ENCODE peak calls at places on chromosomes 1 and 21, in ten cellular contexts. One of them, this sample, is unnamed.

GRCh38 chr1:192579319-192579738 is 3.8 kb downstream of the RGS1 start:
- DNase-seq in astrocyte of the spinal cord: peak
- DNase-seq in Right ventricle myocardium superior: no peak
- DNase-seq in AG20443: no peak
- DNase-seq in stimulated activated CD8-positive, alpha-beta memory T cell treated with anti-CD3 and anti-CD28 coated beads, Interleukin-12 subunit alpha, Interleukin-12 subunit beta, amount 100 ng/mL, for 1 hour: no peak
- DNase-seq in HAP-1: no peak
- DNase-seq in NCI-H510A treated with DMSO at 0.1 percent for 48 hours: no peak
- DNase-seq in activated T-cell treated with anti-CD3 and anti-CD28 coated beads, Interleukin-2, amount 50 U/mL, for 72 hours: no peak
- DNase-seq in OCI-LY7: no peak
- DNase-seq in activated CD8-positive, alpha-beta memory T cell treated with anti-CD3 and anti-CD28 coated beads for 1 hour: no peak
- DNase-seq in this sample: no peak

GRCh38 chr1:153430166-153430553 is 13.8 kb downstream of the S100A7A start:
- DNase-seq in AG20443: no peak
- DNase-seq in astrocyte of the spinal cord: no peak
- DNase-seq in activated T-cell treated with anti-CD3 and anti-CD28 coated beads, Interleukin-2, amount 50 U/mL, for 72 hours: no peak
- DNase-seq in NCI-H510A treated with DMSO at 0.1 percent for 48 hours: no peak
- DNase-seq in activated CD8-positive, alpha-beta memory T cell treated with anti-CD3 and anti-CD28 coated beads for 1 hour: no peak
- DNase-seq in Right ventricle myocardium superior: no peak
- DNase-seq in HAP-1: no peak
- DNase-seq in stimulated activated CD8-positive, alpha-beta memory T cell treated with anti-CD3 and anti-CD28 coated beads, Interleukin-12 subunit alpha, Interleukin-12 subunit beta, amount 100 ng/mL, for 1 hour: no peak
- DNase-seq in OCI-LY7: no peak
- DNase-seq in this sample: no peak

GRCh38 chr1:247923941-247924340 is 748 bp upstream of the OR2AJ1 start:
- DNase-seq in activated T-cell treated with anti-CD3 and anti-CD28 coated beads, Interleukin-2, amount 50 U/mL, for 72 hours: no peak
- DNase-seq in Right ventricle myocardium superior: no peak
- DNase-seq in stimulated activated CD8-positive, alpha-beta memory T cell treated with anti-CD3 and anti-CD28 coated beads, Interleukin-12 subunit alpha, Interleukin-12 subunit beta, amount 100 ng/mL, for 1 hour: no peak
- DNase-seq in HAP-1: no peak
- DNase-seq in AG20443: no peak
- DNase-seq in NCI-H510A treated with DMSO at 0.1 percent for 48 hours: no peak
- DNase-seq in activated CD8-positive, alpha-beta memory T cell treated with anti-CD3 and anti-CD28 coated beads for 1 hour: no peak
- DNase-seq in OCI-LY7: no peak
- DNase-seq in astrocyte of the spinal cord: no peak
- DNase-seq in this sample: no peak

GRCh38 chr1:244653439-244654283 is 735 bp downstream of the DESI2 start:
- DNase-seq in stimulated activated CD8-positive, alpha-beta memory T cell treated with anti-CD3 and anti-CD28 coated beads, Interleukin-12 subunit alpha, Interleukin-12 subunit beta, amount 100 ng/mL, for 1 hour: no peak
- DNase-seq in NCI-H510A treated with DMSO at 0.1 percent for 48 hours: no peak
- DNase-seq in astrocyte of the spinal cord: peak
- DNase-seq in Right ventricle myocardium superior: no peak
- DNase-seq in activated T-cell treated with anti-CD3 and anti-CD28 coated beads, Interleukin-2, amount 50 U/mL, for 72 hours: no peak
- DNase-seq in AG20443: no peak
- DNase-seq in activated CD8-positive, alpha-beta memory T cell treated with anti-CD3 and anti-CD28 coated beads for 1 hour: no peak
- DNase-seq in OCI-LY7: peak
- DNase-seq in HAP-1: peak
- DNase-seq in this sample: no peak

GRCh38 chr1:180912801-180913616 is at the start of gene KIAA1614:
- DNase-seq in NCI-H510A treated with DMSO at 0.1 percent for 48 hours: no peak
- DNase-seq in stimulated activated CD8-positive, alpha-beta memory T cell treated with anti-CD3 and anti-CD28 coated beads, Interleukin-12 subunit alpha, Interleukin-12 subunit beta, amount 100 ng/mL, for 1 hour: no peak
- DNase-seq in activated T-cell treated with anti-CD3 and anti-CD28 coated beads, Interleukin-2, amount 50 U/mL, for 72 hours: no peak
- DNase-seq in Right ventricle myocardium superior: peak
- DNase-seq in AG20443: peak
- DNase-seq in activated CD8-positive, alpha-beta memory T cell treated with anti-CD3 and anti-CD28 coated beads for 1 hour: no peak
- DNase-seq in HAP-1: peak
- DNase-seq in OCI-LY7: no peak
- DNase-seq in astrocyte of the spinal cord: peak
- DNase-seq in this sample: peak

GRCh38 chr1:241550318-241550717 is 18.1 kb downstream of the KMO start:
- DNase-seq in activated T-cell treated with anti-CD3 and anti-CD28 coated beads, Interleukin-2, amount 50 U/mL, for 72 hours: no peak
- DNase-seq in HAP-1: no peak
- DNase-seq in stimulated activated CD8-positive, alpha-beta memory T cell treated with anti-CD3 and anti-CD28 coated beads, Interleukin-12 subunit alpha, Interleukin-12 subunit beta, amount 100 ng/mL, for 1 hour: no peak
- DNase-seq in activated CD8-positive, alpha-beta memory T cell treated with anti-CD3 and anti-CD28 coated beads for 1 hour: no peak
- DNase-seq in OCI-LY7: no peak
- DNase-seq in AG20443: no peak
- DNase-seq in Right ventricle myocardium superior: no peak
- DNase-seq in astrocyte of the spinal cord: no peak
- DNase-seq in NCI-H510A treated with DMSO at 0.1 percent for 48 hours: no peak
- DNase-seq in this sample: no peak

GRCh38 chr1:61743716-61744620 is 1.7 kb downstream of the PATJ start:
- DNase-seq in astrocyte of the spinal cord: no peak
- DNase-seq in stimulated activated CD8-positive, alpha-beta memory T cell treated with anti-CD3 and anti-CD28 coated beads, Interleukin-12 subunit alpha, Interleukin-12 subunit beta, amount 100 ng/mL, for 1 hour: no peak
- DNase-seq in OCI-LY7: no peak
- DNase-seq in HAP-1: no peak
- DNase-seq in NCI-H510A treated with DMSO at 0.1 percent for 48 hours: no peak
- DNase-seq in activated T-cell treated with anti-CD3 and anti-CD28 coated beads, Interleukin-2, amount 50 U/mL, for 72 hours: no peak
- DNase-seq in AG20443: no peak
- DNase-seq in Right ventricle myocardium superior: no peak
- DNase-seq in activated CD8-positive, alpha-beta memory T cell treated with anti-CD3 and anti-CD28 coated beads for 1 hour: no peak
- DNase-seq in this sample: no peak

GRCh38 chr1:116881879-116882520 is 27.7 kb upstream of the PTGFRN start:
- DNase-seq in activated CD8-positive, alpha-beta memory T cell treated with anti-CD3 and anti-CD28 coated beads for 1 hour: no peak
- DNase-seq in HAP-1: peak
- DNase-seq in activated T-cell treated with anti-CD3 and anti-CD28 coated beads, Interleukin-2, amount 50 U/mL, for 72 hours: peak
- DNase-seq in NCI-H510A treated with DMSO at 0.1 percent for 48 hours: peak
- DNase-seq in AG20443: peak
- DNase-seq in Right ventricle myocardium superior: peak
- DNase-seq in OCI-LY7: peak
- DNase-seq in astrocyte of the spinal cord: peak
- DNase-seq in stimulated activated CD8-positive, alpha-beta memory T cell treated with anti-CD3 and anti-CD28 coated beads, Interleukin-12 subunit alpha, Interleukin-12 subunit beta, amount 100 ng/mL, for 1 hour: no peak
- DNase-seq in this sample: peak

GRCh38 chr21:46144464-46145070 is 10.8 kb downstream of the FTCD start:
- DNase-seq in astrocyte of the spinal cord: no peak
- DNase-seq in Right ventricle myocardium superior: peak
- DNase-seq in activated CD8-positive, alpha-beta memory T cell treated with anti-CD3 and anti-CD28 coated beads for 1 hour: no peak
- DNase-seq in NCI-H510A treated with DMSO at 0.1 percent for 48 hours: no peak
- DNase-seq in stimulated activated CD8-positive, alpha-beta memory T cell treated with anti-CD3 and anti-CD28 coated beads, Interleukin-12 subunit alpha, Interleukin-12 subunit beta, amount 100 ng/mL, for 1 hour: no peak
- DNase-seq in HAP-1: no peak
- DNase-seq in AG20443: no peak
- DNase-seq in activated T-cell treated with anti-CD3 and anti-CD28 coated beads, Interleukin-2, amount 50 U/mL, for 72 hours: no peak
- DNase-seq in OCI-LY7: no peak
- DNase-seq in this sample: no peak

GRCh38 chr1:190649553-190649952 is 171.9 kb upstream of the BRINP3 start:
- DNase-seq in NCI-H510A treated with DMSO at 0.1 percent for 48 hours: no peak
- DNase-seq in astrocyte of the spinal cord: no peak
- DNase-seq in Right ventricle myocardium superior: no peak
- DNase-seq in OCI-LY7: no peak
- DNase-seq in activated T-cell treated with anti-CD3 and anti-CD28 coated beads, Interleukin-2, amount 50 U/mL, for 72 hours: no peak
- DNase-seq in activated CD8-positive, alpha-beta memory T cell treated with anti-CD3 and anti-CD28 coated beads for 1 hour: no peak
- DNase-seq in stimulated activated CD8-positive, alpha-beta memory T cell treated with anti-CD3 and anti-CD28 coated beads, Interleukin-12 subunit alpha, Interleukin-12 subunit beta, amount 100 ng/mL, for 1 hour: no peak
- DNase-seq in AG20443: no peak
- DNase-seq in HAP-1: no peak
- DNase-seq in this sample: no peak

GRCh38 chr1:31927661-31927980 is 10.5 kb downstream of the PTP4A2 start:
- DNase-seq in activated CD8-positive, alpha-beta memory T cell treated with anti-CD3 and anti-CD28 coated beads for 1 hour: no peak
- DNase-seq in AG20443: no peak
- DNase-seq in NCI-H510A treated with DMSO at 0.1 percent for 48 hours: no peak
- DNase-seq in HAP-1: no peak
- DNase-seq in Right ventricle myocardium superior: no peak
- DNase-seq in astrocyte of the spinal cord: no peak
- DNase-seq in activated T-cell treated with anti-CD3 and anti-CD28 coated beads, Interleukin-2, amount 50 U/mL, for 72 hours: no peak
- DNase-seq in stimulated activated CD8-positive, alpha-beta memory T cell treated with anti-CD3 and anti-CD28 coated beads, Interleukin-12 subunit alpha, Interleukin-12 subunit beta, amount 100 ng/mL, for 1 hour: no peak
- DNase-seq in OCI-LY7: no peak
- DNase-seq in this sample: no peak

GRCh38 chr1:64505232-64505943 is 35.5 kb downstream of the CACHD1 start:
- DNase-seq in OCI-LY7: no peak
- DNase-seq in stimulated activated CD8-positive, alpha-beta memory T cell treated with anti-CD3 and anti-CD28 coated beads, Interleukin-12 subunit alpha, Interleukin-12 subunit beta, amount 100 ng/mL, for 1 hour: no peak
- DNase-seq in Right ventricle myocardium superior: peak
- DNase-seq in activated CD8-positive, alpha-beta memory T cell treated with anti-CD3 and anti-CD28 coated beads for 1 hour: peak
- DNase-seq in astrocyte of the spinal cord: no peak
- DNase-seq in AG20443: peak
- DNase-seq in HAP-1: no peak
- DNase-seq in NCI-H510A treated with DMSO at 0.1 percent for 48 hours: peak
- DNase-seq in activated T-cell treated with anti-CD3 and anti-CD28 coated beads, Interleukin-2, amount 50 U/mL, for 72 hours: peak
- DNase-seq in this sample: no peak

GRCh38 chr1:108504447-108504846 is 54.3 kb downstream of the NBPF6 start:
- DNase-seq in activated T-cell treated with anti-CD3 and anti-CD28 coated beads, Interleukin-2, amount 50 U/mL, for 72 hours: peak
- DNase-seq in NCI-H510A treated with DMSO at 0.1 percent for 48 hours: no peak
- DNase-seq in HAP-1: no peak
- DNase-seq in activated CD8-positive, alpha-beta memory T cell treated with anti-CD3 and anti-CD28 coated beads for 1 hour: no peak
- DNase-seq in stimulated activated CD8-positive, alpha-beta memory T cell treated with anti-CD3 and anti-CD28 coated beads, Interleukin-12 subunit alpha, Interleukin-12 subunit beta, amount 100 ng/mL, for 1 hour: no peak
- DNase-seq in Right ventricle myocardium superior: no peak
- DNase-seq in AG20443: no peak
- DNase-seq in astrocyte of the spinal cord: no peak
- DNase-seq in OCI-LY7: no peak
- DNase-seq in this sample: no peak

GRCh38 chr1:85328713-85329376 is 52.4 kb upstream of the BCL10 start:
- DNase-seq in Right ventricle myocardium superior: no peak
- DNase-seq in astrocyte of the spinal cord: peak
- DNase-seq in activated CD8-positive, alpha-beta memory T cell treated with anti-CD3 and anti-CD28 coated beads for 1 hour: no peak
- DNase-seq in AG20443: peak
- DNase-seq in activated T-cell treated with anti-CD3 and anti-CD28 coated beads, Interleukin-2, amount 50 U/mL, for 72 hours: no peak
- DNase-seq in stimulated activated CD8-positive, alpha-beta memory T cell treated with anti-CD3 and anti-CD28 coated beads, Interleukin-12 subunit alpha, Interleukin-12 subunit beta, amount 100 ng/mL, for 1 hour: no peak
- DNase-seq in NCI-H510A treated with DMSO at 0.1 percent for 48 hours: no peak
- DNase-seq in OCI-LY7: no peak
- DNase-seq in HAP-1: peak
- DNase-seq in this sample: no peak

GRCh38 chr1:1943834-1944570 is 24.9 kb upstream of the TMEM52 start:
- DNase-seq in OCI-LY7: peak
- DNase-seq in astrocyte of the spinal cord: no peak
- DNase-seq in Right ventricle myocardium superior: peak
- DNase-seq in NCI-H510A treated with DMSO at 0.1 percent for 48 hours: peak
- DNase-seq in HAP-1: peak
- DNase-seq in activated T-cell treated with anti-CD3 and anti-CD28 coated beads, Interleukin-2, amount 50 U/mL, for 72 hours: peak
- DNase-seq in activated CD8-positive, alpha-beta memory T cell treated with anti-CD3 and anti-CD28 coated beads for 1 hour: peak
- DNase-seq in stimulated activated CD8-positive, alpha-beta memory T cell treated with anti-CD3 and anti-CD28 coated beads, Interleukin-12 subunit alpha, Interleukin-12 subunit beta, amount 100 ng/mL, for 1 hour: peak
- DNase-seq in AG20443: peak
- DNase-seq in this sample: peak

GRCh38 chr1:55049271-55049913 is 10.0 kb downstream of the PCSK9 start:
- DNase-seq in Right ventricle myocardium superior: no peak
- DNase-seq in stimulated activated CD8-positive, alpha-beta memory T cell treated with anti-CD3 and anti-CD28 coated beads, Interleukin-12 subunit alpha, Interleukin-12 subunit beta, amount 100 ng/mL, for 1 hour: no peak
- DNase-seq in AG20443: no peak
- DNase-seq in OCI-LY7: no peak
- DNase-seq in activated CD8-positive, alpha-beta memory T cell treated with anti-CD3 and anti-CD28 coated beads for 1 hour: no peak
- DNase-seq in astrocyte of the spinal cord: no peak
- DNase-seq in NCI-H510A treated with DMSO at 0.1 percent for 48 hours: no peak
- DNase-seq in HAP-1: no peak
- DNase-seq in activated T-cell treated with anti-CD3 and anti-CD28 coated beads, Interleukin-2, amount 50 U/mL, for 72 hours: no peak
- DNase-seq in this sample: no peak

GRCh38 chr21:45142916-45143315 is 68.5 kb downstream of the ADARB1 start:
- DNase-seq in NCI-H510A treated with DMSO at 0.1 percent for 48 hours: no peak
- DNase-seq in HAP-1: no peak
- DNase-seq in AG20443: no peak
- DNase-seq in OCI-LY7: no peak
- DNase-seq in activated CD8-positive, alpha-beta memory T cell treated with anti-CD3 and anti-CD28 coated beads for 1 hour: no peak
- DNase-seq in Right ventricle myocardium superior: no peak
- DNase-seq in astrocyte of the spinal cord: no peak
- DNase-seq in stimulated activated CD8-positive, alpha-beta memory T cell treated with anti-CD3 and anti-CD28 coated beads, Interleukin-12 subunit alpha, Interleukin-12 subunit beta, amount 100 ng/mL, for 1 hour: no peak
- DNase-seq in activated T-cell treated with anti-CD3 and anti-CD28 coated beads, Interleukin-2, amount 50 U/mL, for 72 hours: no peak
- DNase-seq in this sample: no peak

GRCh38 chr1:87794788-87795614 is 466.3 kb downstream of the LMO4 start:
- DNase-seq in stimulated activated CD8-positive, alpha-beta memory T cell treated with anti-CD3 and anti-CD28 coated beads, Interleukin-12 subunit alpha, Interleukin-12 subunit beta, amount 100 ng/mL, for 1 hour: no peak
- DNase-seq in activated CD8-positive, alpha-beta memory T cell treated with anti-CD3 and anti-CD28 coated beads for 1 hour: no peak
- DNase-seq in astrocyte of the spinal cord: peak
- DNase-seq in HAP-1: no peak
- DNase-seq in NCI-H510A treated with DMSO at 0.1 percent for 48 hours: no peak
- DNase-seq in OCI-LY7: no peak
- DNase-seq in activated T-cell treated with anti-CD3 and anti-CD28 coated beads, Interleukin-2, amount 50 U/mL, for 72 hours: no peak
- DNase-seq in AG20443: peak
- DNase-seq in Right ventricle myocardium superior: no peak
- DNase-seq in this sample: no peak

GRCh38 chr1:29974345-29974744 is 738.0 kb downstream of the PTPRU start:
- DNase-seq in Right ventricle myocardium superior: no peak
- DNase-seq in activated CD8-positive, alpha-beta memory T cell treated with anti-CD3 and anti-CD28 coated beads for 1 hour: no peak
- DNase-seq in OCI-LY7: no peak
- DNase-seq in AG20443: peak
- DNase-seq in stimulated activated CD8-positive, alpha-beta memory T cell treated with anti-CD3 and anti-CD28 coated beads, Interleukin-12 subunit alpha, Interleukin-12 subunit beta, amount 100 ng/mL, for 1 hour: no peak
- DNase-seq in activated T-cell treated with anti-CD3 and anti-CD28 coated beads, Interleukin-2, amount 50 U/mL, for 72 hours: peak
- DNase-seq in HAP-1: no peak
- DNase-seq in NCI-H510A treated with DMSO at 0.1 percent for 48 hours: no peak
- DNase-seq in astrocyte of the spinal cord: peak
- DNase-seq in this sample: no peak

GRCh38 chr1:61960999-61961398 is 218.7 kb downstream of the PATJ start:
- DNase-seq in OCI-LY7: no peak
- DNase-seq in NCI-H510A treated with DMSO at 0.1 percent for 48 hours: no peak
- DNase-seq in activated CD8-positive, alpha-beta memory T cell treated with anti-CD3 and anti-CD28 coated beads for 1 hour: no peak
- DNase-seq in HAP-1: no peak
- DNase-seq in Right ventricle myocardium superior: no peak
- DNase-seq in stimulated activated CD8-positive, alpha-beta memory T cell treated with anti-CD3 and anti-CD28 coated beads, Interleukin-12 subunit alpha, Interleukin-12 subunit beta, amount 100 ng/mL, for 1 hour: no peak
- DNase-seq in activated T-cell treated with anti-CD3 and anti-CD28 coated beads, Interleukin-2, amount 50 U/mL, for 72 hours: no peak
- DNase-seq in astrocyte of the spinal cord: no peak
- DNase-seq in AG20443: no peak
- DNase-seq in this sample: no peak

GRCh38 chr21:46564391-46564790 is 40.5 kb downstream of the S100B start:
- DNase-seq in OCI-LY7: no peak
- DNase-seq in activated T-cell treated with anti-CD3 and anti-CD28 coated beads, Interleukin-2, amount 50 U/mL, for 72 hours: no peak
- DNase-seq in AG20443: peak
- DNase-seq in HAP-1: no peak
- DNase-seq in astrocyte of the spinal cord: no peak
- DNase-seq in stimulated activated CD8-positive, alpha-beta memory T cell treated with anti-CD3 and anti-CD28 coated beads, Interleukin-12 subunit alpha, Interleukin-12 subunit beta, amount 100 ng/mL, for 1 hour: no peak
- DNase-seq in Right ventricle myocardium superior: no peak
- DNase-seq in activated CD8-positive, alpha-beta memory T cell treated with anti-CD3 and anti-CD28 coated beads for 1 hour: no peak
- DNase-seq in NCI-H510A treated with DMSO at 0.1 percent for 48 hours: no peak
- DNase-seq in this sample: no peak

GRCh38 chr1:64956241-64956640 is 10.1 kb downstream of the JAK1 start:
- DNase-seq in astrocyte of the spinal cord: no peak
- DNase-seq in stimulated activated CD8-positive, alpha-beta memory T cell treated with anti-CD3 and anti-CD28 coated beads, Interleukin-12 subunit alpha, Interleukin-12 subunit beta, amount 100 ng/mL, for 1 hour: no peak
- DNase-seq in Right ventricle myocardium superior: no peak
- DNase-seq in AG20443: peak
- DNase-seq in activated T-cell treated with anti-CD3 and anti-CD28 coated beads, Interleukin-2, amount 50 U/mL, for 72 hours: peak
- DNase-seq in HAP-1: no peak
- DNase-seq in NCI-H510A treated with DMSO at 0.1 percent for 48 hours: no peak
- DNase-seq in activated CD8-positive, alpha-beta memory T cell treated with anti-CD3 and anti-CD28 coated beads for 1 hour: no peak
- DNase-seq in OCI-LY7: no peak
- DNase-seq in this sample: no peak

GRCh38 chr1:76546354-76546933 is 320.8 kb upstream of the ST6GALNAC5 start:
- DNase-seq in HAP-1: no peak
- DNase-seq in stimulated activated CD8-positive, alpha-beta memory T cell treated with anti-CD3 and anti-CD28 coated beads, Interleukin-12 subunit alpha, Interleukin-12 subunit beta, amount 100 ng/mL, for 1 hour: no peak
- DNase-seq in activated CD8-positive, alpha-beta memory T cell treated with anti-CD3 and anti-CD28 coated beads for 1 hour: no peak
- DNase-seq in AG20443: no peak
- DNase-seq in astrocyte of the spinal cord: no peak
- DNase-seq in activated T-cell treated with anti-CD3 and anti-CD28 coated beads, Interleukin-2, amount 50 U/mL, for 72 hours: no peak
- DNase-seq in Right ventricle myocardium superior: no peak
- DNase-seq in OCI-LY7: no peak
- DNase-seq in NCI-H510A treated with DMSO at 0.1 percent for 48 hours: no peak
- DNase-seq in this sample: no peak

GRCh38 chr1:44723496-44724407 is 7.2 kb downstream of the RNU5D-1 start:
- DNase-seq in activated T-cell treated with anti-CD3 and anti-CD28 coated beads, Interleukin-2, amount 50 U/mL, for 72 hours: peak
- DNase-seq in OCI-LY7: peak
- DNase-seq in stimulated activated CD8-positive, alpha-beta memory T cell treated with anti-CD3 and anti-CD28 coated beads, Interleukin-12 subunit alpha, Interleukin-12 subunit beta, amount 100 ng/mL, for 1 hour: peak
- DNase-seq in Right ventricle myocardium superior: no peak
- DNase-seq in HAP-1: no peak
- DNase-seq in AG20443: no peak
- DNase-seq in NCI-H510A treated with DMSO at 0.1 percent for 48 hours: no peak
- DNase-seq in activated CD8-positive, alpha-beta memory T cell treated with anti-CD3 and anti-CD28 coated beads for 1 hour: no peak
- DNase-seq in astrocyte of the spinal cord: no peak
- DNase-seq in this sample: peak

GRCh38 chr1:44271646-44272045 is 58.4 kb downstream of the DMAP1 start:
- DNase-seq in stimulated activated CD8-positive, alpha-beta memory T cell treated with anti-CD3 and anti-CD28 coated beads, Interleukin-12 subunit alpha, Interleukin-12 subunit beta, amount 100 ng/mL, for 1 hour: no peak
- DNase-seq in activated CD8-positive, alpha-beta memory T cell treated with anti-CD3 and anti-CD28 coated beads for 1 hour: no peak
- DNase-seq in HAP-1: no peak
- DNase-seq in NCI-H510A treated with DMSO at 0.1 percent for 48 hours: no peak
- DNase-seq in Right ventricle myocardium superior: no peak
- DNase-seq in AG20443: no peak
- DNase-seq in activated T-cell treated with anti-CD3 and anti-CD28 coated beads, Interleukin-2, amount 50 U/mL, for 72 hours: no peak
- DNase-seq in OCI-LY7: no peak
- DNase-seq in astrocyte of the spinal cord: no peak
- DNase-seq in this sample: no peak

GRCh38 chr21:37074546-37074945 is 1.5 kb downstream of the TTC3 start:
- DNase-seq in NCI-H510A treated with DMSO at 0.1 percent for 48 hours: no peak
- DNase-seq in HAP-1: no peak
- DNase-seq in AG20443: no peak
- DNase-seq in stimulated activated CD8-positive, alpha-beta memory T cell treated with anti-CD3 and anti-CD28 coated beads, Interleukin-12 subunit alpha, Interleukin-12 subunit beta, amount 100 ng/mL, for 1 hour: no peak
- DNase-seq in OCI-LY7: no peak
- DNase-seq in activated T-cell treated with anti-CD3 and anti-CD28 coated beads, Interleukin-2, amount 50 U/mL, for 72 hours: no peak
- DNase-seq in Right ventricle myocardium superior: no peak
- DNase-seq in activated CD8-positive, alpha-beta memory T cell treated with anti-CD3 and anti-CD28 coated beads for 1 hour: no peak
- DNase-seq in astrocyte of the spinal cord: no peak
- DNase-seq in this sample: no peak

GRCh38 chr1:231420299-231420958 is 1.7 kb downstream of the EGLN1 start:
- DNase-seq in HAP-1: peak
- DNase-seq in OCI-LY7: peak
- DNase-seq in Right ventricle myocardium superior: no peak
- DNase-seq in AG20443: no peak
- DNase-seq in stimulated activated CD8-positive, alpha-beta memory T cell treated with anti-CD3 and anti-CD28 coated beads, Interleukin-12 subunit alpha, Interleukin-12 subunit beta, amount 100 ng/mL, for 1 hour: no peak
- DNase-seq in astrocyte of the spinal cord: peak
- DNase-seq in NCI-H510A treated with DMSO at 0.1 percent for 48 hours: peak
- DNase-seq in activated CD8-positive, alpha-beta memory T cell treated with anti-CD3 and anti-CD28 coated beads for 1 hour: no peak
- DNase-seq in activated T-cell treated with anti-CD3 and anti-CD28 coated beads, Interleukin-2, amount 50 U/mL, for 72 hours: no peak
- DNase-seq in this sample: peak

GRCh38 chr1:170668301-170668789 is 4.4 kb downstream of the PRRX1 start:
- DNase-seq in AG20443: peak
- DNase-seq in stimulated activated CD8-positive, alpha-beta memory T cell treated with anti-CD3 and anti-CD28 coated beads, Interleukin-12 subunit alpha, Interleukin-12 subunit beta, amount 100 ng/mL, for 1 hour: no peak
- DNase-seq in activated T-cell treated with anti-CD3 and anti-CD28 coated beads, Interleukin-2, amount 50 U/mL, for 72 hours: no peak
- DNase-seq in NCI-H510A treated with DMSO at 0.1 percent for 48 hours: no peak
- DNase-seq in OCI-LY7: no peak
- DNase-seq in Right ventricle myocardium superior: peak
- DNase-seq in activated CD8-positive, alpha-beta memory T cell treated with anti-CD3 and anti-CD28 coated beads for 1 hour: no peak
- DNase-seq in HAP-1: peak
- DNase-seq in astrocyte of the spinal cord: peak
- DNase-seq in this sample: peak